ENCODE peak calls at places on chromosomes 2 and 18, in six cellular contexts. A is fibroblast of lung, U is adrenal gland, M is psoas muscle, Z is keratinocyte, F is aorta. Y is an unnamed sample.

GRCh38 chr2:141055526-141055925 is 1075.3 kb downstream of the LRP1B start:
- DNase-seq in U (no peak), Z (no peak), M (no peak), F (no peak), A (peak; percentile 89), Y (no peak)

GRCh38 chr18:27922780-27923179 is 254.2 kb downstream of the CDH2 start:
- DNase-seq in U (no peak), M (no peak), A (no peak), Z (no peak), F (no peak), Y (no peak)

GRCh38 chr2:105143467-105144127 is 97.9 kb upstream of the GPR45 start:
- DNase-seq in Z (peak; percentile 11), U (no peak), M (peak; percentile 53), A (peak; percentile 50), F (no peak), Y (no peak)

GRCh38 chr18:79928563-79928960 is 22.9 kb downstream of the SLC66A2 start:
- DNase-seq in Z (no peak), U (peak; percentile 45), A (no peak), F (peak; percentile 6), M (peak; percentile 32), Y (no peak)

GRCh38 chr18:63472380-63472779 is 4.4 kb upstream of the SERPINB5 start:
- DNase-seq in F (no peak), U (no peak), A (no peak), M (no peak), Z (no peak), Y (no peak)

GRCh38 chr2:233051241-233052149 is 8.6 kb upstream of the INPP5D start:
- DNase-seq in A (peak; percentile 83), Z (no peak), U (peak; percentile 78), F (peak; percentile 87), M (peak; percentile 79), Y (no peak)

GRCh38 chr18:75089748-75090327 is 119.1 kb downstream of the PTGR3 start:
- DNase-seq in Z (no peak), U (peak; percentile 27), F (no peak), A (no peak), M (no peak), Y (peak; percentile 15)

GRCh38 chr2:163943403-163944356 is 207.9 kb upstream of the FIGN start:
- DNase-seq in Z (no peak), A (no peak), F (no peak), U (no peak), M (no peak), Y (no peak)

GRCh38 chr2:221572821-221573429 is 821 bp upstream of the EPHA4 start:
- DNase-seq in F (peak; percentile 69), A (peak; percentile 71), U (peak; percentile 64), Z (no peak), M (peak; percentile 70), Y (peak; percentile 58)

GRCh38 chr2:82656370-82656769 is 1802.7 kb downstream of the SUCLG1 start:
- DNase-seq in F (no peak), A (no peak), M (no peak), Z (no peak), U (no peak), Y (no peak)

GRCh38 chr2:181188605-181189004 is 208.2 kb downstream of the UBE2E3 start:
- DNase-seq in Z (no peak), A (no peak), F (no peak), M (no peak), U (no peak), Y (no peak)

GRCh38 chr18:78770149-78771139 is 209.2 kb upstream of the SALL3 start:
- DNase-seq in Z (no peak), A (no peak), M (no peak), U (no peak), F (no peak), Y (no peak)

GRCh38 chr2:136718273-136718672 is 47.1 kb upstream of the THSD7B start:
- DNase-seq in M (no peak), Z (no peak), A (no peak), U (no peak), F (no peak), Y (no peak)

GRCh38 chr2:136713739-136714138 is 51.6 kb upstream of the THSD7B start:
- DNase-seq in U (no peak), Z (no peak), F (no peak), M (no peak), A (no peak), Y (no peak)

GRCh38 chr2:136715146-136715545 is 50.2 kb upstream of the THSD7B start:
- DNase-seq in Z (no peak), F (no peak), U (no peak), M (no peak), A (no peak), Y (no peak)

DNA sequence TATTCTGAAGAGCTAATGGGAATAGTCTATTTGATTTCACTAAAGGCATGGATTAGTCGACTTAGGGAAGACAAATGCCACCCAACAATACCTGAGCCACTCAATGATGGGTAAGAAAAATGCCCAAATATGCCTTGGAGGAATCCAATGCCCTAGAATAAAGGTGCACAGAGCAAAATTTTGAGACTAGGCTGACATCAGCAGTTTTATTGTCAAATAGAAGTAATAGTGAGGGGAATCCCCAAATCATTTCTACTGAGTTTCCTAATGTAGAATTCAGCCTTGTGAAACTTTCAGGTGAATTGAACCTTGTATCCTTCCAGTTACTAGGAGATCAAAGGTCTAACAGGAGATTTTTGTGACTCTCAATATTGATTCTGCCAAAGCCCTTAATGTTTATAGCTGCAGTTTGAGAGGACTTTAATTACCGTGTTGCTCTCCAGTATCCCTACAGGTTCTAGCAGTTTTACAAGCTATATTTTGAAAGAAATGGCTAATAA is 50.8 kb upstream of the THSD7B start:
- DNase-seq in F (no peak), A (no peak), U (no peak), M (no peak), Z (no peak), Y (no peak)
- H3K27ac ChIP-seq in F (no peak overlapping the region), A (no peak overlapping the region), U (no peak overlapping the region), M (no peak overlapping the region), Z (no peak overlapping the region), Y (no peak overlapping the region)

DNA sequence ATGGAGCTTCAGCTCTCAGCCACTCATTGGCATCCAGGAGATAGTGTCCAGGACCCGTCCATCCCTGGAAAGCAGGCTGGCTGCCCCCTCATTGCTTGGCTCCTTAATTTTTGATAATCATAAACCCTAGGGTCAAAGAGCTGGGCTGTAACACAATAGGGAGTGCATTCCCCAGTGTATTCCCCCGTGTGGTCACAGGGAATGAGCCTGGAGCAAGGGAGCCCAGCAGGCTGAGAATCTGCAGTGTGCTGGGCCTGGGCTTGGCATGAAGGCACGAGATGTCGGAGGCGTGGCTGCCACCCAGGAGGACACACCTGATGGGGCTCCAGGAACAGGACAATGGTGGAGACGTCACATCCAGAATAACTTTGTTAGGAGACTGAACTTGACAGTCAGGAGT is 18.7 kb downstream of the TPRKB start:
- DNase-seq in U (no peak), A (no peak), Z (no peak), F (no peak), M (no peak), Y (no peak)
- H3K4me3 ChIP-seq in U (no peak overlapping the region), A (no peak overlapping the region), Z (no peak overlapping the region), F (no peak overlapping the region), M (no peak overlapping the region), Y (no peak overlapping the region)

DNA sequence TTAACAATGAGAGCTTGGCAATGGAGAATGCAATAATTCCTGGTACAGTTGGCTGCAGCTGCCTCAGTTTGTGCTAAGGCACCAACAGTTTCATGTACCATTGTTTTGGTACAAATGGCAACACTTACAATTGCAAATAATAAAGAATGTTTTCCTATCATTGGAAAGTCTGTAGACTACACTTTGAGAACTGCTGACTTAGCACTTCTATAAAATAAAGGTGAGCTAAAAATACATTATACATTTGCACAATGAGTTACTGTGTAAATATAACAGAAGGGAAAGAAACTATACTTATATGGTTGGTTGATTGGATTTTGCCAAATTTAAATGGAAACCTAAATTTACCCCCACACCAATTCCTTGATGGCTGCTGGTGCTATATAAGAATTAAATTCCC is 44.9 kb upstream of the TWSG1 start:
- DNase-seq in Z (no peak), U (no peak), A (no peak), M (no peak), F (no peak), Y (no peak)
- H3K27ac ChIP-seq in Z (no peak overlapping the region), U (no peak overlapping the region), A (no peak overlapping the region), M (no peak overlapping the region), F (no peak overlapping the region), Y (no peak overlapping the region)

GRCh38 chr18:45775726-45776125 is 49.7 kb upstream of the SIGLEC15 start:
- DNase-seq in A (no peak), F (no peak), Z (no peak), U (no peak), M (no peak), Y (no peak)
- H3K4me3 ChIP-seq in A (peak overlapping the region; percentile 22), F (peak overlapping the region; percentile 58), Z (peak overlapping the region; percentile 51), U (peak overlapping the region; percentile 42), M (peak overlapping the region; percentile 70), Y (peak overlapping the region; percentile 78)

GRCh38 chr2:241773511-241774418 is 2.9 kb upstream of the GAL3ST2 start:
- DNase-seq in A (no peak), M (no peak), F (peak; percentile 44), Z (no peak), U (no peak), Y (no peak)
- H3K27ac ChIP-seq in A (no peak overlapping the region), M (no peak overlapping the region), F (no peak overlapping the region), Z (no peak overlapping the region), U (no peak overlapping the region), Y (no peak overlapping the region)

DNA sequence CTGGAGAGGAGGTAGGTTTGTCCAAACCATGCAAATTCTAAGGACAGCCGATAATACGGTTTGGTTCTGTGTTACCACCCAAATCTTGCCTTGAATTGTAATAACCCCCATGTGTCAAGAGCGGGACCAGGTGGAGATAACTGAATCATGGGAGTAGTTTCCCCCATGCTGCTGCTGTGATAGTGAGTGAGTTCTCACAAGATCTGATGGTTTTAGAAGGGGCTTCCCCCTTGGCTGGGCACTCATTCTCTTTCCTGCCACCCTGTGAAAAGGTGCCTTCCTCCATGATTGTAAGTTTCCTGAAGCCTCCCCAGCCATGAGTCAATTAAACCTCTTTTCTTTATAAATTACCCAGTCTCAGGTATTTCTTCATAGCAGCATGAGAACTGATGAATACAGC is 295.2 kb downstream of the NBAS start:
- DNase-seq in A (no peak), Z (no peak), U (no peak), M (no peak), F (no peak), Y (no peak)
- H3K4me3 ChIP-seq in A (no peak overlapping the region), Z (no peak overlapping the region), U (no peak overlapping the region), M (no peak overlapping the region), F (no peak overlapping the region), Y (no peak overlapping the region)

Y was measured in testis.